ENCODE peak calls at places on chromosomes 2 and 18, in nine cellular contexts. One of them, this sample, is unnamed. For H3K4me1, the result is how much of the 10 kb centered on the place peaks cover.

GRCh38 chr2:88307817-88308216 is 137.7 kb downstream of the THNSL2 start:
- DNase-seq in endodermal cell: peak
- DNase-seq in heart right ventricle: no peak
- DNase-seq in esophagus squamous epithelium: no peak
- DNase-seq in tibial artery: no peak
- DNase-seq in psoas muscle: no peak
- DNase-seq in cardiac muscle cell: peak
- DNase-seq in spleen: no peak
- DNase-seq in adrenal gland: peak
- DNase-seq in this sample: no peak

GRCh38 chr18:63472380-63472779 is 4.4 kb upstream of the SERPINB5 start:
- DNase-seq in endodermal cell: no peak
- DNase-seq in heart right ventricle: no peak
- DNase-seq in esophagus squamous epithelium: no peak
- DNase-seq in tibial artery: no peak
- DNase-seq in psoas muscle: no peak
- DNase-seq in cardiac muscle cell: no peak
- DNase-seq in spleen: no peak
- DNase-seq in adrenal gland: no peak
- DNase-seq in this sample: no peak

GRCh38 chr18:72409923-72410322 is 134.2 kb downstream of the CBLN2 start:
- DNase-seq in endodermal cell: no peak
- DNase-seq in heart right ventricle: no peak
- DNase-seq in esophagus squamous epithelium: no peak
- DNase-seq in tibial artery: no peak
- DNase-seq in psoas muscle: no peak
- DNase-seq in cardiac muscle cell: no peak
- DNase-seq in spleen: no peak
- DNase-seq in adrenal gland: no peak
- DNase-seq in this sample: no peak

GRCh38 chr2:20221939-20222768 is 2.8 kb downstream of the SDC1 start:
- DNase-seq in endodermal cell: peak
- DNase-seq in heart right ventricle: no peak
- DNase-seq in esophagus squamous epithelium: no peak
- DNase-seq in tibial artery: no peak
- DNase-seq in psoas muscle: no peak
- DNase-seq in cardiac muscle cell: no peak
- DNase-seq in spleen: no peak
- DNase-seq in adrenal gland: no peak
- DNase-seq in this sample: no peak

GRCh38 chr2:5690231-5690630 is 2.0 kb upstream of the SOX11 start:
- DNase-seq in endodermal cell: peak
- DNase-seq in heart right ventricle: no peak
- DNase-seq in esophagus squamous epithelium: no peak
- DNase-seq in tibial artery: no peak
- DNase-seq in psoas muscle: no peak
- DNase-seq in cardiac muscle cell: no peak
- DNase-seq in spleen: no peak
- DNase-seq in adrenal gland: no peak
- DNase-seq in this sample: no peak

GRCh38 chr2:204673877-204674276 is 128.6 kb downstream of the PARD3B start:
- DNase-seq in endodermal cell: no peak
- DNase-seq in heart right ventricle: no peak
- DNase-seq in esophagus squamous epithelium: no peak
- DNase-seq in tibial artery: no peak
- DNase-seq in psoas muscle: no peak
- DNase-seq in cardiac muscle cell: no peak
- DNase-seq in spleen: no peak
- DNase-seq in adrenal gland: no peak
- DNase-seq in this sample: no peak

GRCh38 chr2:170122883-170123547 is 54.9 kb upstream of the MYO3B start:
- DNase-seq in endodermal cell: no peak
- DNase-seq in heart right ventricle: no peak
- DNase-seq in esophagus squamous epithelium: no peak
- DNase-seq in tibial artery: no peak
- DNase-seq in psoas muscle: no peak
- DNase-seq in cardiac muscle cell: no peak
- DNase-seq in spleen: no peak
- DNase-seq in adrenal gland: no peak
- DNase-seq in this sample: no peak

GRCh38 chr18:2654828-2655152 is 736 bp upstream of the SMCHD1 start:
- DNase-seq in endodermal cell: no peak
- DNase-seq in heart right ventricle: no peak
- DNase-seq in esophagus squamous epithelium: no peak
- DNase-seq in tibial artery: no peak
- DNase-seq in psoas muscle: no peak
- DNase-seq in cardiac muscle cell: no peak
- DNase-seq in spleen: no peak
- DNase-seq in adrenal gland: no peak
- DNase-seq in this sample: no peak

GRCh38 chr2:873651-874580 is 76.7 kb upstream of the SNTG2 start:
- DNase-seq in endodermal cell: peak
- DNase-seq in heart right ventricle: no peak
- DNase-seq in esophagus squamous epithelium: no peak
- DNase-seq in tibial artery: no peak
- DNase-seq in psoas muscle: no peak
- DNase-seq in cardiac muscle cell: no peak
- DNase-seq in spleen: no peak
- DNase-seq in adrenal gland: peak
- DNase-seq in this sample: no peak

GRCh38 chr18:27005589-27005988 is 140.1 kb upstream of the AQP4 start:
- DNase-seq in endodermal cell: peak
- DNase-seq in heart right ventricle: no peak
- DNase-seq in esophagus squamous epithelium: no peak
- DNase-seq in tibial artery: no peak
- DNase-seq in psoas muscle: no peak
- DNase-seq in cardiac muscle cell: peak
- DNase-seq in spleen: no peak
- DNase-seq in adrenal gland: no peak
- DNase-seq in this sample: peak

GRCh38 chr2:203126971-203127370 is 111.8 kb upstream of the CYP20A1 start:
- DNase-seq in endodermal cell: no peak
- DNase-seq in heart right ventricle: no peak
- DNase-seq in esophagus squamous epithelium: no peak
- DNase-seq in tibial artery: no peak
- DNase-seq in psoas muscle: no peak
- DNase-seq in cardiac muscle cell: no peak
- DNase-seq in spleen: no peak
- DNase-seq in adrenal gland: no peak
- DNase-seq in this sample: no peak

GRCh38 chr18:5475252-5475651 is 68.5 kb downstream of the EPB41L3 start:
- DNase-seq in endodermal cell: no peak
- DNase-seq in heart right ventricle: no peak
- DNase-seq in esophagus squamous epithelium: no peak
- DNase-seq in tibial artery: peak
- DNase-seq in psoas muscle: no peak
- DNase-seq in cardiac muscle cell: no peak
- DNase-seq in spleen: no peak
- DNase-seq in adrenal gland: peak
- DNase-seq in this sample: no peak

GRCh38 chr2:119282966-119283511 is 59.4 kb downstream of the STEAP3 start:
- DNase-seq in endodermal cell: peak
- DNase-seq in heart right ventricle: peak
- DNase-seq in esophagus squamous epithelium: no peak
- DNase-seq in tibial artery: peak
- DNase-seq in psoas muscle: peak
- DNase-seq in cardiac muscle cell: no peak
- DNase-seq in spleen: no peak
- DNase-seq in adrenal gland: peak
- DNase-seq in this sample: no peak

GRCh38 chr2:113407446-113408099 is 29.9 kb upstream of the ZNG1B start:
- DNase-seq in endodermal cell: no peak
- DNase-seq in heart right ventricle: no peak
- DNase-seq in esophagus squamous epithelium: no peak
- DNase-seq in tibial artery: no peak
- DNase-seq in psoas muscle: no peak
- DNase-seq in cardiac muscle cell: no peak
- DNase-seq in spleen: no peak
- DNase-seq in adrenal gland: no peak
- DNase-seq in this sample: peak

DNA sequence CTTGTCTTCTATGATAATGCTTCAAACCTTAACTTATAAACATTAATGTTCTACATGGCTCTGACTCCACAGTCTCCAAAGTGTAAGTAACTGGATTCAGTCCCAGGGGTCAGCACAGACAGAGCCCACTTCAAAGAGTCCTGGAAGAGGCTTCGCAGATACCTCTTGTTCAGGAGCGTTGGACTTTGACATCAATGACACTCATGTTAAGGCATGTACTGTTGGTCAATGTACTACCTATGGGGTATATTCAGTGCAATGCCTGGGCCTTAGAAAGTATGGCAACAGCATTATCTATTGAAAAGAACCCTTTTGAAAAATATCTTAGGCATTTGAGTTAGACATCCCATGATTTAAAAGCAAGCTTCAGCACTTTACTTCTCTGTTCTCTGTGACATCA is 143.1 kb downstream of the GRB14 start:
- DNase-seq in endodermal cell: no peak
- DNase-seq in heart right ventricle: no peak
- DNase-seq in esophagus squamous epithelium: no peak
- DNase-seq in tibial artery: no peak
- DNase-seq in psoas muscle: no peak
- DNase-seq in cardiac muscle cell: no peak
- DNase-seq in spleen: no peak
- DNase-seq in adrenal gland: no peak
- DNase-seq in this sample: no peak
- H3K4me3 ChIP-seq in endodermal cell: no peak
- H3K4me3 ChIP-seq in heart right ventricle: no peak
- H3K4me3 ChIP-seq in esophagus squamous epithelium: no peak
- H3K4me3 ChIP-seq in tibial artery: no peak
- H3K4me3 ChIP-seq in psoas muscle: no peak
- H3K4me3 ChIP-seq in cardiac muscle cell: no peak
- H3K4me3 ChIP-seq in spleen: no peak
- H3K4me3 ChIP-seq in adrenal gland: no peak
- H3K4me3 ChIP-seq in this sample: no peak

GRCh38 chr2:11745613-11746375 is 638 bp upstream of the LPIN1 start:
- DNase-seq in endodermal cell: no peak
- DNase-seq in heart right ventricle: no peak
- DNase-seq in esophagus squamous epithelium: no peak
- DNase-seq in tibial artery: no peak
- DNase-seq in psoas muscle: no peak
- DNase-seq in cardiac muscle cell: no peak
- DNase-seq in spleen: peak
- DNase-seq in adrenal gland: no peak
- DNase-seq in this sample: no peak

GRCh38 chr2:11748018-11748860 is 1.8 kb downstream of the LPIN1 start:
- DNase-seq in endodermal cell: no peak
- DNase-seq in heart right ventricle: no peak
- DNase-seq in esophagus squamous epithelium: no peak
- DNase-seq in tibial artery: no peak
- DNase-seq in psoas muscle: no peak
- DNase-seq in cardiac muscle cell: no peak
- DNase-seq in spleen: no peak
- DNase-seq in adrenal gland: no peak
- DNase-seq in this sample: no peak

GRCh38 chr2:11744631-11745394 is 1.6 kb upstream of the LPIN1 start:
- DNase-seq in endodermal cell: peak
- DNase-seq in heart right ventricle: no peak
- DNase-seq in esophagus squamous epithelium: no peak
- DNase-seq in tibial artery: no peak
- DNase-seq in psoas muscle: no peak
- DNase-seq in cardiac muscle cell: peak
- DNase-seq in spleen: peak
- DNase-seq in adrenal gland: peak
- DNase-seq in this sample: no peak

GRCh38 chr2:11746807-11747459 is 501 bp downstream of the LPIN1 start:
- DNase-seq in endodermal cell: peak
- DNase-seq in heart right ventricle: no peak
- DNase-seq in esophagus squamous epithelium: no peak
- DNase-seq in tibial artery: no peak
- DNase-seq in psoas muscle: no peak
- DNase-seq in cardiac muscle cell: peak
- DNase-seq in spleen: no peak
- DNase-seq in adrenal gland: no peak
- DNase-seq in this sample: no peak

GRCh38 chr2:11746376-11746806 is at the start of gene LPIN1:
- DNase-seq in endodermal cell: peak
- DNase-seq in heart right ventricle: peak
- DNase-seq in esophagus squamous epithelium: peak
- DNase-seq in tibial artery: peak
- DNase-seq in psoas muscle: peak
- DNase-seq in cardiac muscle cell: peak
- DNase-seq in spleen: peak
- DNase-seq in adrenal gland: peak
- DNase-seq in this sample: peak
- H3K4me1 ChIP-seq in endodermal cell: under half
- H3K4me1 ChIP-seq in heart right ventricle: half or more
- H3K4me1 ChIP-seq in esophagus squamous epithelium: under half
- H3K4me1 ChIP-seq in tibial artery: half or more
- H3K4me1 ChIP-seq in psoas muscle: half or more
- H3K4me1 ChIP-seq in cardiac muscle cell: half or more
- H3K4me1 ChIP-seq in spleen: under half
- H3K4me1 ChIP-seq in adrenal gland: under half
- H3K4me1 ChIP-seq in this sample: under half

GRCh38 chr2:75482398-75482797 is 78.3 kb downstream of the EVA1A start:
- DNase-seq in endodermal cell: no peak
- DNase-seq in heart right ventricle: no peak
- DNase-seq in esophagus squamous epithelium: no peak
- DNase-seq in tibial artery: no peak
- DNase-seq in psoas muscle: no peak
- DNase-seq in cardiac muscle cell: no peak
- DNase-seq in spleen: no peak
- DNase-seq in adrenal gland: no peak
- DNase-seq in this sample: no peak

GRCh38 chr2:75483878-75484277 is 76.9 kb downstream of the EVA1A start:
- DNase-seq in endodermal cell: no peak
- DNase-seq in heart right ventricle: no peak
- DNase-seq in esophagus squamous epithelium: no peak
- DNase-seq in tibial artery: no peak
- DNase-seq in psoas muscle: no peak
- DNase-seq in cardiac muscle cell: no peak
- DNase-seq in spleen: no peak
- DNase-seq in adrenal gland: no peak
- DNase-seq in this sample: no peak

GRCh38 chr2:75476778-75477177 is 84.0 kb downstream of the EVA1A start:
- DNase-seq in endodermal cell: no peak
- DNase-seq in heart right ventricle: no peak
- DNase-seq in esophagus squamous epithelium: no peak
- DNase-seq in tibial artery: no peak
- DNase-seq in psoas muscle: no peak
- DNase-seq in cardiac muscle cell: peak
- DNase-seq in spleen: no peak
- DNase-seq in adrenal gland: no peak
- DNase-seq in this sample: no peak

GRCh38 chr2:75484840-75485239 is 75.9 kb downstream of the EVA1A start:
- DNase-seq in endodermal cell: no peak
- DNase-seq in heart right ventricle: no peak
- DNase-seq in esophagus squamous epithelium: no peak
- DNase-seq in tibial artery: no peak
- DNase-seq in psoas muscle: no peak
- DNase-seq in cardiac muscle cell: no peak
- DNase-seq in spleen: no peak
- DNase-seq in adrenal gland: no peak
- DNase-seq in this sample: no peak

GRCh38 chr2:75481041-75481836 is 79.5 kb downstream of the EVA1A start:
- DNase-seq in endodermal cell: peak
- DNase-seq in heart right ventricle: no peak
- DNase-seq in esophagus squamous epithelium: no peak
- DNase-seq in tibial artery: no peak
- DNase-seq in psoas muscle: no peak
- DNase-seq in cardiac muscle cell: no peak
- DNase-seq in spleen: no peak
- DNase-seq in adrenal gland: no peak
- DNase-seq in this sample: no peak
- TF ChIP-seq CTCF in endodermal cell: peak
- TF ChIP-seq CTCF in heart right ventricle: no peak
- TF ChIP-seq CTCF in esophagus squamous epithelium: no peak
- TF ChIP-seq CTCF in tibial artery: no peak
- TF ChIP-seq CTCF in psoas muscle: no peak
- TF ChIP-seq CTCF in cardiac muscle cell: peak
- TF ChIP-seq CTCF in spleen: no peak
- TF ChIP-seq CTCF in adrenal gland: no peak
- TF ChIP-seq CTCF in this sample: peak

GRCh38 chr2:63101954-63102353 is 51.3 kb downstream of the OTX1 start:
- DNase-seq in endodermal cell: no peak
- DNase-seq in heart right ventricle: no peak
- DNase-seq in esophagus squamous epithelium: no peak
- DNase-seq in tibial artery: no peak
- DNase-seq in psoas muscle: no peak
- DNase-seq in cardiac muscle cell: no peak
- DNase-seq in spleen: no peak
- DNase-seq in adrenal gland: no peak
- DNase-seq in this sample: no peak
- H3K4me3 ChIP-seq in endodermal cell: no peak
- H3K4me3 ChIP-seq in heart right ventricle: no peak
- H3K4me3 ChIP-seq in esophagus squamous epithelium: no peak
- H3K4me3 ChIP-seq in tibial artery: no peak
- H3K4me3 ChIP-seq in psoas muscle: no peak
- H3K4me3 ChIP-seq in cardiac muscle cell: no peak
- H3K4me3 ChIP-seq in spleen: no peak
- H3K4me3 ChIP-seq in adrenal gland: no peak
- H3K4me3 ChIP-seq in this sample: no peak

This sample was measured in Caco-2.